ENCODE peak calls at places on chromosomes 6 and 20, in ten cellular contexts. One of them, this sample, is unnamed.

GRCh38 chr6:47489995-47490394 is 12.4 kb downstream of the CD2AP start:
- DNase-seq in caudate nucleus: no peak
- DNase-seq in CD8-positive, alpha-beta T cell: no peak
- DNase-seq in activated T-cell treated with anti-CD3 and anti-CD28 coated beads for 1 hour: no peak
- DNase-seq in CD4-positive, alpha-beta T cell: no peak
- DNase-seq in HCEC 1CT: no peak
- DNase-seq in kidney: no peak
- DNase-seq in stimulated activated naive CD8-positive, alpha-beta T cell treated with anti-CD3 and anti-CD28 coated beads, Interleukin-15, amount 100 ng/mL, for 72 hours: no peak
- DNase-seq in right cardiac atrium: no peak
- DNase-seq in foreskin melanocyte: no peak
- DNase-seq in this sample: no peak

GRCh38 chr6:114830515-114830914 is 487.7 kb upstream of the HS3ST5 start:
- DNase-seq in foreskin melanocyte: no peak
- DNase-seq in CD4-positive, alpha-beta T cell: no peak
- DNase-seq in HCEC 1CT: no peak
- DNase-seq in right cardiac atrium: no peak
- DNase-seq in caudate nucleus: no peak
- DNase-seq in stimulated activated naive CD8-positive, alpha-beta T cell treated with anti-CD3 and anti-CD28 coated beads, Interleukin-15, amount 100 ng/mL, for 72 hours: no peak
- DNase-seq in activated T-cell treated with anti-CD3 and anti-CD28 coated beads for 1 hour: no peak
- DNase-seq in CD8-positive, alpha-beta T cell: no peak
- DNase-seq in kidney: no peak
- DNase-seq in this sample: no peak

GRCh38 chr6:10591411-10592160 is 70.4 kb downstream of the GCNT2 start:
- DNase-seq in HCEC 1CT: no peak
- DNase-seq in foreskin melanocyte: peak; percentile 92
- DNase-seq in right cardiac atrium: no peak
- DNase-seq in stimulated activated naive CD8-positive, alpha-beta T cell treated with anti-CD3 and anti-CD28 coated beads, Interleukin-15, amount 100 ng/mL, for 72 hours: no peak
- DNase-seq in activated T-cell treated with anti-CD3 and anti-CD28 coated beads for 1 hour: no peak
- DNase-seq in CD4-positive, alpha-beta T cell: no peak
- DNase-seq in CD8-positive, alpha-beta T cell: no peak
- DNase-seq in caudate nucleus: no peak
- DNase-seq in kidney: no peak
- DNase-seq in this sample: peak; percentile 90

GRCh38 chr6:19024737-19025136 is 637.6 kb downstream of the RNF144B start:
- DNase-seq in caudate nucleus: no peak
- DNase-seq in CD4-positive, alpha-beta T cell: no peak
- DNase-seq in CD8-positive, alpha-beta T cell: no peak
- DNase-seq in right cardiac atrium: no peak
- DNase-seq in HCEC 1CT: no peak
- DNase-seq in foreskin melanocyte: peak; percentile 24
- DNase-seq in stimulated activated naive CD8-positive, alpha-beta T cell treated with anti-CD3 and anti-CD28 coated beads, Interleukin-15, amount 100 ng/mL, for 72 hours: no peak
- DNase-seq in kidney: no peak
- DNase-seq in activated T-cell treated with anti-CD3 and anti-CD28 coated beads for 1 hour: no peak
- DNase-seq in this sample: peak; percentile 87

GRCh38 chr20:39117486-39117885 is 155.3 kb downstream of the DHX35 start:
- DNase-seq in activated T-cell treated with anti-CD3 and anti-CD28 coated beads for 1 hour: no peak
- DNase-seq in caudate nucleus: no peak
- DNase-seq in kidney: no peak
- DNase-seq in HCEC 1CT: peak; percentile 35
- DNase-seq in CD8-positive, alpha-beta T cell: no peak
- DNase-seq in right cardiac atrium: no peak
- DNase-seq in stimulated activated naive CD8-positive, alpha-beta T cell treated with anti-CD3 and anti-CD28 coated beads, Interleukin-15, amount 100 ng/mL, for 72 hours: no peak
- DNase-seq in foreskin melanocyte: peak; percentile 89
- DNase-seq in CD4-positive, alpha-beta T cell: no peak
- DNase-seq in this sample: peak; percentile 22

GRCh38 chr6:82679232-82679631 is 315.6 kb downstream of the TPBG start:
- DNase-seq in HCEC 1CT: no peak
- DNase-seq in CD4-positive, alpha-beta T cell: no peak
- DNase-seq in kidney: no peak
- DNase-seq in foreskin melanocyte: no peak
- DNase-seq in CD8-positive, alpha-beta T cell: no peak
- DNase-seq in caudate nucleus: no peak
- DNase-seq in activated T-cell treated with anti-CD3 and anti-CD28 coated beads for 1 hour: no peak
- DNase-seq in stimulated activated naive CD8-positive, alpha-beta T cell treated with anti-CD3 and anti-CD28 coated beads, Interleukin-15, amount 100 ng/mL, for 72 hours: no peak
- DNase-seq in right cardiac atrium: no peak
- DNase-seq in this sample: no peak

GRCh38 chr6:75775219-75775618 is 26.2 kb downstream of the MYO6 start:
- DNase-seq in stimulated activated naive CD8-positive, alpha-beta T cell treated with anti-CD3 and anti-CD28 coated beads, Interleukin-15, amount 100 ng/mL, for 72 hours: no peak
- DNase-seq in CD8-positive, alpha-beta T cell: no peak
- DNase-seq in HCEC 1CT: no peak
- DNase-seq in CD4-positive, alpha-beta T cell: no peak
- DNase-seq in right cardiac atrium: no peak
- DNase-seq in foreskin melanocyte: no peak
- DNase-seq in kidney: no peak
- DNase-seq in activated T-cell treated with anti-CD3 and anti-CD28 coated beads for 1 hour: no peak
- DNase-seq in caudate nucleus: no peak
- DNase-seq in this sample: peak; percentile 93

GRCh38 chr6:100084301-100085161 is 90.5 kb upstream of the MCHR2 start:
- DNase-seq in stimulated activated naive CD8-positive, alpha-beta T cell treated with anti-CD3 and anti-CD28 coated beads, Interleukin-15, amount 100 ng/mL, for 72 hours: no peak
- DNase-seq in kidney: no peak
- DNase-seq in CD8-positive, alpha-beta T cell: no peak
- DNase-seq in CD4-positive, alpha-beta T cell: no peak
- DNase-seq in caudate nucleus: no peak
- DNase-seq in right cardiac atrium: no peak
- DNase-seq in activated T-cell treated with anti-CD3 and anti-CD28 coated beads for 1 hour: no peak
- DNase-seq in HCEC 1CT: peak; percentile 67
- DNase-seq in foreskin melanocyte: no peak
- DNase-seq in this sample: no peak

GRCh38 chr6:4712291-4712690 is 63.9 kb upstream of the CDYL start:
- DNase-seq in foreskin melanocyte: no peak
- DNase-seq in caudate nucleus: no peak
- DNase-seq in activated T-cell treated with anti-CD3 and anti-CD28 coated beads for 1 hour: no peak
- DNase-seq in CD8-positive, alpha-beta T cell: no peak
- DNase-seq in kidney: no peak
- DNase-seq in right cardiac atrium: no peak
- DNase-seq in CD4-positive, alpha-beta T cell: no peak
- DNase-seq in stimulated activated naive CD8-positive, alpha-beta T cell treated with anti-CD3 and anti-CD28 coated beads, Interleukin-15, amount 100 ng/mL, for 72 hours: no peak
- DNase-seq in HCEC 1CT: no peak
- DNase-seq in this sample: no peak

GRCh38 chr6:146851837-146852236 is 253.1 kb downstream of the ADGB start:
- DNase-seq in kidney: no peak
- DNase-seq in caudate nucleus: no peak
- DNase-seq in foreskin melanocyte: peak; percentile 40
- DNase-seq in activated T-cell treated with anti-CD3 and anti-CD28 coated beads for 1 hour: no peak
- DNase-seq in CD4-positive, alpha-beta T cell: no peak
- DNase-seq in HCEC 1CT: peak; percentile 96
- DNase-seq in right cardiac atrium: no peak
- DNase-seq in stimulated activated naive CD8-positive, alpha-beta T cell treated with anti-CD3 and anti-CD28 coated beads, Interleukin-15, amount 100 ng/mL, for 72 hours: peak; percentile 75
- DNase-seq in CD8-positive, alpha-beta T cell: no peak
- DNase-seq in this sample: no peak

GRCh38 chr20:8777866-8778265 is 291.0 kb upstream of the PLCB4 start:
- DNase-seq in stimulated activated naive CD8-positive, alpha-beta T cell treated with anti-CD3 and anti-CD28 coated beads, Interleukin-15, amount 100 ng/mL, for 72 hours: no peak
- DNase-seq in right cardiac atrium: no peak
- DNase-seq in HCEC 1CT: no peak
- DNase-seq in kidney: no peak
- DNase-seq in CD4-positive, alpha-beta T cell: no peak
- DNase-seq in foreskin melanocyte: no peak
- DNase-seq in caudate nucleus: no peak
- DNase-seq in CD8-positive, alpha-beta T cell: no peak
- DNase-seq in activated T-cell treated with anti-CD3 and anti-CD28 coated beads for 1 hour: no peak
- DNase-seq in this sample: peak; percentile 41

GRCh38 chr20:18971574-18971973 is 158.0 kb downstream of the SCP2D1 start:
- DNase-seq in activated T-cell treated with anti-CD3 and anti-CD28 coated beads for 1 hour: no peak
- DNase-seq in right cardiac atrium: no peak
- DNase-seq in caudate nucleus: no peak
- DNase-seq in stimulated activated naive CD8-positive, alpha-beta T cell treated with anti-CD3 and anti-CD28 coated beads, Interleukin-15, amount 100 ng/mL, for 72 hours: no peak
- DNase-seq in HCEC 1CT: no peak
- DNase-seq in foreskin melanocyte: no peak
- DNase-seq in CD8-positive, alpha-beta T cell: no peak
- DNase-seq in kidney: no peak
- DNase-seq in CD4-positive, alpha-beta T cell: no peak
- DNase-seq in this sample: no peak

GRCh38 chr20:48776306-48776705 is 51.5 kb downstream of the PREX1 start:
- DNase-seq in kidney: no peak
- DNase-seq in CD8-positive, alpha-beta T cell: no peak
- DNase-seq in stimulated activated naive CD8-positive, alpha-beta T cell treated with anti-CD3 and anti-CD28 coated beads, Interleukin-15, amount 100 ng/mL, for 72 hours: no peak
- DNase-seq in CD4-positive, alpha-beta T cell: no peak
- DNase-seq in activated T-cell treated with anti-CD3 and anti-CD28 coated beads for 1 hour: no peak
- DNase-seq in right cardiac atrium: no peak
- DNase-seq in caudate nucleus: no peak
- DNase-seq in HCEC 1CT: peak; percentile 32
- DNase-seq in foreskin melanocyte: no peak
- DNase-seq in this sample: peak; percentile 47

GRCh38 chr6:83702749-83703148 is 6.2 kb downstream of the SNAP91 start:
- DNase-seq in activated T-cell treated with anti-CD3 and anti-CD28 coated beads for 1 hour: no peak
- DNase-seq in HCEC 1CT: no peak
- DNase-seq in CD8-positive, alpha-beta T cell: no peak
- DNase-seq in stimulated activated naive CD8-positive, alpha-beta T cell treated with anti-CD3 and anti-CD28 coated beads, Interleukin-15, amount 100 ng/mL, for 72 hours: no peak
- DNase-seq in right cardiac atrium: no peak
- DNase-seq in kidney: no peak
- DNase-seq in caudate nucleus: no peak
- DNase-seq in foreskin melanocyte: no peak
- DNase-seq in CD4-positive, alpha-beta T cell: no peak
- DNase-seq in this sample: no peak

GRCh38 chr20:25439328-25439727 is 31.9 kb downstream of the GINS1 start:
- DNase-seq in activated T-cell treated with anti-CD3 and anti-CD28 coated beads for 1 hour: no peak
- DNase-seq in CD8-positive, alpha-beta T cell: no peak
- DNase-seq in caudate nucleus: no peak
- DNase-seq in stimulated activated naive CD8-positive, alpha-beta T cell treated with anti-CD3 and anti-CD28 coated beads, Interleukin-15, amount 100 ng/mL, for 72 hours: no peak
- DNase-seq in HCEC 1CT: no peak
- DNase-seq in CD4-positive, alpha-beta T cell: no peak
- DNase-seq in foreskin melanocyte: no peak
- DNase-seq in right cardiac atrium: no peak
- DNase-seq in kidney: no peak
- DNase-seq in this sample: no peak